ENCODE peak calls at places on chromosome X, in ten cellular contexts. Q, J, B, A, X, W, R, Y, M and V are unnamed samples.

GRCh38 chrX:19758536-19758935 is 128.9 kb downstream of the SH3KBP1 start:
- DNase-seq in Q (no peak), J (no peak), B (no peak), A (no peak), X (no peak), W (no peak), R (no peak), Y (no peak), M (peak), V (no peak)

GRCh38 chrX:24264383-24264782 is 49.5 kb downstream of the SUPT20HL2 start:
- DNase-seq in Q (no peak), J (peak), B (no peak), A (no peak), X (no peak), W (no peak), R (no peak), Y (peak), M (no peak), V (no peak)

GRCh38 chrX:73127700-73128241 is 48.5 kb upstream of the PABPC1L2A start:
- DNase-seq in Q (no peak), J (no peak), B (no peak), A (no peak), X (no peak), W (no peak), R (peak), Y (no peak), M (peak), V (no peak)

GRCh38 chrX:41875142-41875541 is 48.2 kb downstream of the CASK start:
- DNase-seq in Q (no peak), J (no peak), B (no peak), A (no peak), X (no peak), W (no peak), R (no peak), Y (peak), M (no peak), V (no peak)

GRCh38 chrX:88170528-88170927 is 576.5 kb upstream of the CPXCR1 start:
- DNase-seq in Q (no peak), J (no peak), B (no peak), A (no peak), X (no peak), W (no peak), R (no peak), Y (no peak), M (no peak), V (no peak)

GRCh38 chrX:40462797-40463196 is 118.0 kb upstream of the ATP6AP2 start:
- DNase-seq in Q (no peak), J (no peak), B (no peak), A (no peak), X (no peak), W (no peak), R (no peak), Y (no peak), M (no peak), V (no peak)

GRCh38 chrX:47502591-47503222 is 19.7 kb upstream of the ZNF41 start:
- DNase-seq in Q (no peak), J (no peak), B (no peak), A (no peak), X (no peak), W (no peak), R (peak), Y (peak), M (no peak), V (peak)

GRCh38 chrX:39850209-39850608 is 247.5 kb downstream of the BCOR start:
- DNase-seq in Q (no peak), J (no peak), B (no peak), A (no peak), X (no peak), W (no peak), R (no peak), Y (no peak), M (no peak), V (no peak)

GRCh38 chrX:78543281-78543680 is 115.8 kb downstream of the RTL3 start:
- DNase-seq in Q (no peak), J (no peak), B (no peak), A (no peak), X (no peak), W (no peak), R (no peak), Y (no peak), M (no peak), V (no peak)

GRCh38 chrX:2346158-2346557 is 154.6 kb downstream of the DHRSX start:
- DNase-seq in Q (no peak), J (no peak), B (no peak), A (no peak), X (no peak), W (no peak), R (no peak), Y (no peak), M (no peak), V (no peak)

GRCh38 chrX:103941201-103941975 is 21.0 kb upstream of the TMSB15B start:
- DNase-seq in Q (no peak), J (peak), B (no peak), A (no peak), X (no peak), W (no peak), R (peak), Y (peak), M (peak), V (peak)

GRCh38 chrX:7159132-7159861 is 11.3 kb upstream of the PUDP start:
- DNase-seq in Q (no peak), J (no peak), B (no peak), A (no peak), X (no peak), W (no peak), R (peak), Y (peak), M (peak), V (peak)

GRCh38 chrX:22110729-22111494 is 78.8 kb downstream of the PHEX start:
- DNase-seq in Q (no peak), J (no peak), B (no peak), A (no peak), X (no peak), W (no peak), R (no peak), Y (no peak), M (no peak), V (no peak)

GRCh38 chrX:12447448-12448154 is 309.3 kb downstream of the FRMPD4 start:
- DNase-seq in Q (no peak), J (peak), B (no peak), A (no peak), X (peak), W (no peak), R (peak), Y (peak), M (peak), V (peak)

GRCh38 chrX:17441965-17442364 is 67.0 kb downstream of the NHS start:
- DNase-seq in Q (no peak), J (no peak), B (no peak), A (no peak), X (no peak), W (no peak), R (peak), Y (peak), M (peak), V (peak)

GRCh38 chrX:24979081-24979480 is 36.7 kb downstream of the ARX start:
- DNase-seq in Q (no peak), J (no peak), B (no peak), A (no peak), X (no peak), W (no peak), R (no peak), Y (no peak), M (no peak), V (no peak)

GRCh38 chrX:109716431-109717028 is 16.5 kb downstream of the ACSL4 start:
- DNase-seq in Q (no peak), J (no peak), B (no peak), A (no peak), X (no peak), W (no peak), R (no peak), Y (no peak), M (no peak), V (no peak)

GRCh38 chrX:147838465-147839131 is 73.1 kb upstream of the FMR1 start:
- DNase-seq in Q (no peak), J (peak), B (no peak), A (no peak), X (no peak), W (no peak), R (no peak), Y (peak), M (no peak), V (no peak)

GRCh38 chrX:13507893-13508292 is 61.5 kb upstream of the EGFL6 start:
- DNase-seq in Q (no peak), J (no peak), B (no peak), A (no peak), X (no peak), W (no peak), R (no peak), Y (no peak), M (no peak), V (no peak)

GRCh38 chrX:57134702-57135101 is 2.5 kb downstream of the SPIN2A start:
- DNase-seq in Q (no peak), J (no peak), B (no peak), A (no peak), X (no peak), W (no peak), R (no peak), Y (no peak), M (peak), V (no peak)

GRCh38 chrX:48468247-48468671 is 1.8 kb downstream of the SLC38A5 start:
- DNase-seq in Q (no peak), J (no peak), B (peak), A (peak), X (no peak), W (peak), R (peak), Y (no peak), M (no peak), V (no peak)

GRCh38 chrX:106670631-106671030 is 55.9 kb upstream of the RNF128 start:
- DNase-seq in Q (no peak), J (no peak), B (no peak), A (no peak), X (no peak), W (no peak), R (peak), Y (peak), M (no peak), V (no peak)

GRCh38 chrX:154717824-154718223 is 33.1 kb downstream of the GAB3 start:
- DNase-seq in Q (no peak), J (peak), B (no peak), A (peak), X (no peak), W (no peak), R (no peak), Y (peak), M (peak), V (no peak)

GRCh38 chrX:9464435-9465371 is at the start of gene TBL1X:
- DNase-seq in Q (peak), J (peak), B (peak), A (peak), X (peak), W (peak), R (peak), Y (peak), M (peak), V (peak)

GRCh38 chrX:46327229-46328081 is 217.8 kb downstream of the ZNF674 start:
- DNase-seq in Q (no peak), J (peak), B (no peak), A (no peak), X (peak), W (no peak), R (peak), Y (peak), M (peak), V (peak)

GRCh38 chrX:53268173-53268572 is 13.2 kb downstream of the IQSEC2 start:
- DNase-seq in Q (no peak), J (no peak), B (no peak), A (no peak), X (no peak), W (no peak), R (no peak), Y (no peak), M (no peak), V (no peak)